ENCODE peak calls at places on chromosomes 5 and 9, in six cellular contexts. P, W, B, E, X and S are unnamed samples.

GRCh38 chr9:120932086-120932818 is 5.7 kb upstream of the TRAF1 start:
- DNase-seq in P (no peak), X (no peak), W (no peak), B (no peak), E (no peak), S (no peak)

GRCh38 chr9:70004310-70004709 is 39.3 kb upstream of the MAMDC2 start:
- DNase-seq in E (no peak), X (no peak), P (no peak), W (no peak), B (no peak), S (no peak)

GRCh38 chr5:113112435-113112834 is 135.8 kb downstream of the DCP2 start:
- DNase-seq in W (no peak), E (no peak), B (no peak), X (no peak), P (no peak), S (no peak)

GRCh38 chr9:113376634-113377531 is at the start of gene HDHD3:
- DNase-seq in P (peak), W (peak), E (peak), B (peak), X (peak), S (peak)

GRCh38 chr9:34961574-34962480 is 3.7 kb downstream of the PHF24 start:
- DNase-seq in W (no peak), X (no peak), B (no peak), P (peak), E (no peak), S (no peak)

GRCh38 chr5:138470322-138471285 is 5.3 kb downstream of the EGR1 start:
- DNase-seq in E (no peak), B (no peak), X (no peak), W (peak), P (peak), S (no peak)

GRCh38 chr5:170405822-170406221 is 16.7 kb upstream of the KCNMB1 start:
- DNase-seq in W (no peak), P (no peak), X (no peak), B (no peak), E (no peak), S (no peak)

GRCh38 chr5:1053391-1054017 is 44.9 kb downstream of the NKD2 start:
- DNase-seq in P (no peak), W (peak), X (no peak), B (no peak), E (no peak), S (no peak)

GRCh38 chr5:139709587-139710369 is 61.6 kb downstream of the CXXC5 start:
- DNase-seq in B (no peak), E (no peak), X (no peak), P (peak), W (peak), S (no peak)

GRCh38 chr5:164345173-164345572 is 839.8 kb downstream of the MAT2B start:
- DNase-seq in X (no peak), E (no peak), P (no peak), B (no peak), W (no peak), S (no peak)

GRCh38 chr5:63743096-63743798 is 219.0 kb downstream of the HTR1A start:
- DNase-seq in P (no peak), W (no peak), E (no peak), B (no peak), X (no peak), S (no peak)

GRCh38 chr9:11275158-11275695 is 662.4 kb upstream of the PTPRD start:
- DNase-seq in P (peak), B (no peak), W (no peak), E (no peak), X (peak), S (no peak)

GRCh38 chr9:100474082-100474949 is 1.4 kb downstream of the TMEFF1 start:
- DNase-seq in P (peak), X (peak), W (no peak), E (no peak), B (no peak), S (no peak)

GRCh38 chr5:139711852-139712171 is 63.7 kb downstream of the CXXC5 start:
- DNase-seq in E (no peak), B (peak), P (peak), W (no peak), X (no peak), S (no peak)

GRCh38 chr5:1181451-1182359 is 19.7 kb upstream of the SLC6A19 start:
- DNase-seq in B (no peak), P (peak), E (no peak), W (peak), X (peak), S (no peak)

GRCh38 chr9:77981332-77981731 is 50.3 kb downstream of the GNAQ start:
- DNase-seq in B (no peak), X (no peak), W (peak), P (peak), E (peak), S (no peak)

GRCh38 chr5:119290161-119290569 is 65.7 kb upstream of the TNFAIP8 start:
- DNase-seq in W (no peak), E (peak), X (no peak), B (no peak), P (no peak), S (peak)
- H3K4me3 ChIP-seq in W (no peak), E (no peak), X (no peak), B (no peak), P (no peak), S (peak)

GRCh38 chr5:6832272-6832671 is 119.0 kb downstream of the TENT4A start:
- DNase-seq in B (no peak), P (no peak), E (no peak), X (no peak), W (no peak), S (no peak)

GRCh38 chr5:6832994-6833393 is 119.8 kb downstream of the TENT4A start:
- DNase-seq in E (peak), W (no peak), B (no peak), P (no peak), X (no peak), S (no peak)

GRCh38 chr5:6833406-6833805 is 120.2 kb downstream of the TENT4A start:
- DNase-seq in P (no peak), W (no peak), X (no peak), E (no peak), B (no peak), S (no peak)

GRCh38 chr5:6830643-6831239 is 117.5 kb downstream of the TENT4A start:
- DNase-seq in X (no peak), W (no peak), E (no peak), P (no peak), B (no peak), S (no peak)

GRCh38 chr5:6831678-6832077 is 118.4 kb downstream of the TENT4A start:
- DNase-seq in E (no peak), X (no peak), P (no peak), W (no peak), B (no peak), S (no peak)
- TF ChIP-seq CTCF in E (no peak), X (no peak), P (no peak), W (no peak), B (no peak), S (no peak)

GRCh38 chr5:180354966-180355365 is 1.8 kb upstream of the GFPT2 start:
- DNase-seq in W (no peak), X (no peak), B (no peak), P (no peak), E (no peak), S (no peak)

GRCh38 chr5:180352976-180353225 is 235 bp downstream of the GFPT2 start:
- DNase-seq in W (no peak), X (no peak), B (no peak), E (no peak), P (no peak), S (no peak)

GRCh38 chr5:180352116-180352975 is 790 bp downstream of the GFPT2 start:
- DNase-seq in X (peak), P (peak), B (peak), E (no peak), W (no peak), S (no peak)

GRCh38 chr5:180353963-180354574 is 933 bp upstream of the GFPT2 start:
- DNase-seq in P (no peak), E (no peak), B (no peak), X (no peak), W (no peak), S (no peak)

DNA sequence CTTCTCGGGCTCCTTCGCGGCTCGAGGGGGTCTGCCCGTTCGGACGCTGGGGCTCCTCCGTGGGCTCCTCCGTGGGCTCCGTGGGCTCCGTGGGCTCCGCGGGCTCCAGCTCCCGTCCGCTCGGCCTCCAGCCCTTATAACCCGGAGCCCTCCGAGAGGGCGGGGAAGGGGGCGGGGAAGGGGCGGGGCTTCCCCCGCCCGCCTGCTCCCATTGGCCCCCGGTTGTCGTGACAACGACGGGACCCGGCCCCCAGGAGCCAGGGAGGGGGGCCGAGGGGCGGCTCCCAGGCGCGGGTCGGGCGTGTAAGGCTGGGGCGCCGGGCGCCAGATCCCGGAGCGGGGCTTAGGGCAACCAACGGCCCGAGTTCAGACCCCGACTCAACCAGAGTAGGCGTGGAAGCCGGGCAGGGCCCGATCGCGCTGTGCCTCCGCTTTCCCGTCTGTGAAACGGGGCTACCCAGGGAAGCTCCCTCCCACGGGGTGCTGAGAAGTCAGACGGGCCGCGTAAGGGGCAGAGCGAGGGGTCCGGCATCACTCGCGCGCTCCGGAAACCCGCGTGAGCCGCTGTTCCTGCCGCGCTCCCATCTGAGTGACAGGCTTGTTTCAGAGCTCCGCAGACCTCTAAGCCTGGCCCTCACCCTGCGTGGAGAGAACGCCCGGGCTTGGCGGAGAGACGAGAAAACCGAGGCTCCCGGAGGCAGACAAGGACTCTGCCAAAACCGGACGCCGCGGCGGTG is at the start of gene GFPT2:
- DNase-seq in P (peak), E (no peak), W (peak), X (peak), B (peak), S (no peak)
- H3K4me3 ChIP-seq in P (peak), E (no peak), W (peak), X (peak), B (peak), S (peak)

DNA sequence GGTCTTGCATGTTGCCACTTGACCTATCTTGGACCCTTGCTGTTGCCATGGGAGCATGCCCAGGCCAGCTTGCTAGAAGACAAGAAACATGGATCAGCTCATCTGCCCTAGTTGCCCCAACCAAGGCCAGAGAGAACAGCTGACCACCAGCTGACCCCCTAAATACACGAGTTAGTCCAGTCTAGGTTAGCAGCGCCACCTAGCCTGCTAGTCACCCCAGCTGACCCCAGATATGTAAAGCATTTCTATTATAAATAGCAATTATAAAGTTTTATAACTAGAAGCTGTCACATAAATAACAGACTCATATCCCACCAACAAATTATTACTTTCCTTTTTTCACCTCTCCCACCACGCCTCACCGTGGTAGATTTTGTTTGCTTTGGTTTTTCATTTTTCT is 387.8 kb downstream of the RASEF start:
- DNase-seq in E (no peak), P (no peak), B (no peak), X (no peak), W (no peak), S (no peak)
- TF ChIP-seq CTCF in E (no peak), P (no peak), B (no peak), X (no peak), W (no peak), S (no peak)

GRCh38 chr5:95957804-95958203 is 3.8 kb downstream of the ELL2 start:
- DNase-seq in X (no peak), E (no peak), P (no peak), W (no peak), B (no peak), S (no peak)
- H3K4me3 ChIP-seq in X (no peak), E (no peak), P (no peak), W (no peak), B (peak), S (peak)

DNA sequence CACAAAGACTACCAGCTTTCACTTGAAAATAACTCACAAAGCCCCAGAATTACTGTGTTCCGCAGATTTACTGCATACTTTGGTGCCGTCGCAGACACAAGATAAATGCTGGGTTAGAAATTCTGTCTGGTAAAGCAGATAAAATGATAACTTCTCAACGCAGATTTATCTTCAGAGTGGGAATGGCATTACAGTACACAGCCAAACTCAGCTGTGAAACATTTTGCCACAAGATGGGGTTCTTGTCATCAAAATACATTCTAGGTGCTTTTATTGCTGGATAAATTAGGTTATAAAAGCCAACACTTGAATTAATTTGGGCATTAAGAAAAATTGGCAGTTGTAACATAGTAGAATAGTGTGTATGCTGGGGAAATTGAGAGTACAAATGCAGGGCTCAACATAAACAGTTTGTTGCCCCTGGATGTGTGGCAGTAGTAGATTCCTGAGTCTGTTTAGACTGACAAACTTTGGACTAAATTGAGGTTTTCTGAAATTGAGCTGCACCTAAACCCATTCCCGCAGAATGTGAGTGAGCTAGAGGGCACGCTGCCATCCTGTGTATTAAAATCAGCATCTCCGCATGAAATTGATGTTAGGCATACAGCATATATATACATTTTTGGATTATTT is 61.1 kb downstream of the LMNB1 start:
- DNase-seq in W (no peak), B (no peak), E (no peak), P (no peak), X (no peak), S (no peak)
- TF ChIP-seq CTCF in W (peak), B (peak), E (no peak), P (peak), X (peak), S (no peak)

GRCh38 chr5:177471610-177472356 is 1.7 kb downstream of the DBN1 start:
- DNase-seq in W (no peak), B (peak), E (no peak), X (peak), P (no peak), S (no peak)
- H3K4me3 ChIP-seq in W (peak), B (peak), E (no peak), X (peak), P (peak), S (no peak)